ENCODE peak calls at places on chromosomes 6 and 20, in nine cellular contexts. Z, S, T, O, D, G, P, U and F are unnamed samples.
A peak's percentile ranks its signal among the peaks of the same experiment; 100 is the strongest.

GRCh38 chr6:88963139-88964090 is at the start of gene RNGTT:
- DNase-seq in U (peak; percentile 95), P (peak; percentile 95), D (peak; percentile 98), O (peak; percentile 97), G (peak; percentile 97), S (peak; percentile 81), Z (peak; percentile 99), T (peak; percentile 97), F (peak; percentile 98)

GRCh38 chr20:38473353-38473795 is 731 bp downstream of the RALGAPB start:
- DNase-seq in P (no peak), D (peak; percentile 39), S (no peak), T (peak; percentile 15), Z (no peak), O (no peak), G (no peak), U (no peak), F (no peak)

GRCh38 chr6:37607949-37608348 is 89.7 kb downstream of the MDGA1 start:
- DNase-seq in T (peak; percentile 44), U (no peak), Z (no peak), P (peak; percentile 57), G (no peak), S (no peak), O (no peak), D (peak; percentile 12), F (no peak)

GRCh38 chr6:38910207-38910606 is 138.4 kb upstream of the GLP1R start:
- DNase-seq in T (no peak), G (no peak), O (no peak), D (no peak), P (no peak), Z (no peak), S (no peak), U (no peak), F (no peak)

GRCh38 chr6:134819236-134819635 is 130.7 kb downstream of the ALDH8A1 start:
- DNase-seq in S (no peak), T (no peak), U (no peak), G (no peak), O (no peak), P (no peak), D (no peak), Z (no peak), F (no peak)

GRCh38 chr6:169907419-169908115 is 156.1 kb downstream of the ERMARD start:
- DNase-seq in U (no peak), S (no peak), Z (no peak), D (no peak), G (no peak), O (peak; percentile 52), T (no peak), P (no peak), F (no peak)

GRCh38 chr20:618980-619379 is 8.9 kb upstream of the TCF15 start:
- DNase-seq in T (no peak), P (no peak), D (no peak), U (no peak), O (peak; percentile 41), G (no peak), S (no peak), Z (no peak), F (no peak)

GRCh38 chr20:4120921-4121321 is 105.6 kb upstream of the RNF24 start:
- DNase-seq in P (no peak), T (no peak), Z (no peak), D (peak; percentile 61), S (no peak), O (no peak), U (no peak), G (no peak), F (no peak)

GRCh38 chr20:56003111-56003800 is 2.1 kb downstream of the CBLN4 start:
- DNase-seq in G (no peak), T (no peak), D (no peak), P (no peak), U (no peak), O (no peak), Z (peak; percentile 24), S (no peak), F (no peak)

GRCh38 chr6:10976571-10976970 is 67.5 kb downstream of the ELOVL2 start:
- DNase-seq in U (no peak), O (no peak), P (no peak), T (no peak), Z (no peak), G (no peak), D (no peak), S (no peak), F (no peak)

GRCh38 chr20:43384321-43384940 is 73.3 kb upstream of the SRSF6 start:
- DNase-seq in D (no peak), P (no peak), U (no peak), T (no peak), Z (no peak), O (no peak), S (no peak), G (no peak), F (no peak)

GRCh38 chr20:38599410-38599882 is 2.2 kb upstream of the ARHGAP40 start:
- DNase-seq in G (peak; percentile 98), U (no peak), O (no peak), P (no peak), T (no peak), D (no peak), Z (no peak), S (no peak), F (peak; percentile 60)

GRCh38 chr6:322940-323729 is 30.8 kb downstream of the DUSP22 start:
- DNase-seq in D (no peak), T (no peak), S (no peak), G (no peak), P (no peak), Z (no peak), O (no peak), U (no peak), F (no peak)

GRCh38 chr6:27312146-27312949 is at the start of gene POM121L2:
- DNase-seq in D (peak; percentile 65), G (peak; percentile 87), O (peak; percentile 84), U (no peak), P (peak; percentile 28), Z (peak; percentile 89), S (no peak), T (peak; percentile 36), F (peak; percentile 73)

GRCh38 chr6:25056130-25056529 is 120.4 kb upstream of the RIPOR2 start:
- DNase-seq in G (no peak), P (no peak), O (no peak), Z (no peak), D (no peak), U (no peak), T (no peak), S (no peak), F (no peak)

GRCh38 chr6:169490830-169491229 is 211.0 kb downstream of the WDR27 start:
- DNase-seq in P (peak; percentile 48), T (no peak), G (no peak), Z (no peak), S (no peak), U (no peak), O (peak; percentile 89), D (peak; percentile 28), F (no peak)

GRCh38 chr6:21593412-21593926 is at the start of gene SOX4:
- DNase-seq in T (peak; percentile 98), P (peak; percentile 98), D (peak; percentile 99), S (peak; percentile 97), O (peak; percentile 98), G (peak; percentile 91), U (peak; percentile 93), Z (peak; percentile 97), F (peak; percentile 95)

DNA sequence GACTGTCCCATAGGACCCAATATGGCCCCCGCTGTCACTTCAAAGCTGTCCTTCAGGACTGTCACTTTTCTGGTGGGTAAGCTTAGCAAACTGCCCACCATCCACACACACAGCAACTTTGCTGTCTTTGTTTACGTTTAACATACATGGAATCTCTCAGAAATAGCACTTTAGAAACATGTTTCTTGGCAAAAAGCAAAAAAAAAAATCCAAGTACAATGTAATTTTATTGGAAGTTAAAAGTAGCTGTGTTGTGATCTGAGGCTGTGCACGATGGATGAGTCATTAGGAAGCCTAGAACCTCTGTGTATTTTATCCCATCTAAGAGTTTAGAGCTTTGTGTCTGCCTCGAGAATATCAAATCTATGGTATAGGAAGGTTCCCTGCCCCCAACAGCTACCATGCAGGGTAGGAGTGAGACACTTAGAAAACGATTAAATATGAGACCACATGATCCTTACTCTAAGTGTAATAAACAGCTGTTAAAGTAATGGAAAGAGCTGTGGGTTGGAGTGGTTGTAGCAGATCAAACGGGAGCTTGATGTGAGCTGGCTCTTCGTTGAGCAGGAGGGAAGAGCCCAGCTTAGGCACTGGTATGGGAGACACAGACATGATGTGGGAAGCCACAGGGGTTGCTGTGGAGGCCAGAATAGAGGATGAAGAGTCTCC is 119.5 kb downstream of the PLEKHG1 start:
- DNase-seq in T (peak; percentile 22), D (no peak), U (no peak), G (no peak), Z (no peak), O (no peak), P (peak; percentile 9), S (no peak), F (no peak)
- H2AFZ ChIP-seq in T (no peak overlapping the region), D (no peak overlapping the region), U (peak overlapping the region; percentile 25), G (no peak overlapping the region), Z (no peak overlapping the region), O (no peak overlapping the region), P (no peak overlapping the region), S (no peak overlapping the region), F (no peak overlapping the region)

GRCh38 chr20:37296371-37296770 is 6.9 kb downstream of the MANBAL start:
- DNase-seq in D (peak; percentile 39), G (no peak), O (no peak), T (no peak), U (no peak), P (no peak), Z (no peak), S (no peak), F (no peak)
- H3K4me2 ChIP-seq in D (peak overlapping the region; percentile 34), G (no peak overlapping the region), O (peak overlapping the region; percentile 11), T (no peak overlapping the region), U (no peak overlapping the region), P (no peak overlapping the region), Z (no peak overlapping the region), S (no peak overlapping the region), F (peak overlapping the region; percentile 72)

GRCh38 chr6:127266178-127266891 is at the start of gene RNF146:
- DNase-seq in O (peak; percentile 95), P (peak; percentile 83), G (peak; percentile 76), U (peak; percentile 85), Z (peak; percentile 81), T (peak; percentile 90), D (peak; percentile 90), S (peak; percentile 41), F (peak; percentile 84)

GRCh38 chr6:127266892-127267741 is 453 bp downstream of the RNF146 start:
- DNase-seq in Z (peak; percentile 72), O (peak; percentile 90), U (peak; percentile 4), S (peak; percentile 1), D (peak; percentile 79), P (peak; percentile 32), T (peak; percentile 54), G (no peak), F (peak; percentile 56)

GRCh38 chr6:127273499-127273898 is 6.8 kb downstream of the RNF146 start:
- DNase-seq in S (no peak), Z (no peak), U (no peak), O (no peak), D (no peak), T (no peak), P (no peak), G (no peak), F (no peak)

GRCh38 chr6:127267742-127268588 is 1.3 kb downstream of the RNF146 start:
- DNase-seq in D (peak; percentile 42), G (no peak), P (no peak), U (no peak), S (no peak), Z (no peak), T (no peak), O (peak; percentile 25), F (peak; percentile 4)
- H2AFZ ChIP-seq in D (peak overlapping the region; percentile 100), G (peak overlapping the region; percentile 91), P (peak overlapping the region; percentile 99), U (peak overlapping the region; percentile 99), S (no peak overlapping the region), Z (no peak overlapping the region), T (no peak overlapping the region), O (peak overlapping the region; percentile 89), F (peak overlapping the region; percentile 98)

GRCh38 chr6:3315068-3315467 is 56.3 kb downstream of the PSMG4 start:
- DNase-seq in O (no peak), Z (no peak), P (no peak), T (no peak), D (no peak), U (no peak), S (no peak), G (no peak), F (no peak)
- H3K4me2 ChIP-seq in O (no peak overlapping the region), Z (no peak overlapping the region), P (no peak overlapping the region), T (no peak overlapping the region), D (no peak overlapping the region), U (no peak overlapping the region), S (no peak overlapping the region), G (no peak overlapping the region), F (no peak overlapping the region)